ENCODE peak calls at places on chromosomes 5 and 9, in seven cellular contexts. One of them, this sample, is unnamed.

GRCh38 chr5:31413030-31413812 is 118.7 kb downstream of the DROSHA start:
- DNase-seq in NCI-H774: no peak
- DNase-seq in activated naive CD8-positive, alpha-beta T cell treated with anti-CD3 and anti-CD28 coated beads, Interleukin-2, amount 50 U/mL, for 24 hours: no peak
- DNase-seq in mesothelial cell of epicardium: no peak
- DNase-seq in cardiac septum: no peak
- DNase-seq in Right ventricle myocardium superior: peak
- DNase-seq in LoVo: no peak
- DNase-seq in this sample: no peak

GRCh38 chr5:66596791-66597757 is 881 bp downstream of the MAST4 start:
- DNase-seq in NCI-H774: no peak
- DNase-seq in activated naive CD8-positive, alpha-beta T cell treated with anti-CD3 and anti-CD28 coated beads, Interleukin-2, amount 50 U/mL, for 24 hours: peak
- DNase-seq in mesothelial cell of epicardium: peak
- DNase-seq in cardiac septum: peak
- DNase-seq in Right ventricle myocardium superior: peak
- DNase-seq in LoVo: no peak
- DNase-seq in this sample: peak

GRCh38 chr5:33649801-33650482 is 209.2 kb downstream of the TARS1 start:
- DNase-seq in NCI-H774: no peak
- DNase-seq in activated naive CD8-positive, alpha-beta T cell treated with anti-CD3 and anti-CD28 coated beads, Interleukin-2, amount 50 U/mL, for 24 hours: no peak
- DNase-seq in mesothelial cell of epicardium: no peak
- DNase-seq in cardiac septum: no peak
- DNase-seq in Right ventricle myocardium superior: no peak
- DNase-seq in LoVo: no peak
- DNase-seq in this sample: no peak

GRCh38 chr9:137045294-137046093 is 483 bp downstream of the NPDC1 start:
- DNase-seq in NCI-H774: peak
- DNase-seq in activated naive CD8-positive, alpha-beta T cell treated with anti-CD3 and anti-CD28 coated beads, Interleukin-2, amount 50 U/mL, for 24 hours: peak
- DNase-seq in mesothelial cell of epicardium: no peak
- DNase-seq in cardiac septum: no peak
- DNase-seq in Right ventricle myocardium superior: peak
- DNase-seq in LoVo: peak
- DNase-seq in this sample: no peak

GRCh38 chr9:125883548-125883947 is 136.4 kb downstream of the PBX3 start:
- DNase-seq in NCI-H774: no peak
- DNase-seq in activated naive CD8-positive, alpha-beta T cell treated with anti-CD3 and anti-CD28 coated beads, Interleukin-2, amount 50 U/mL, for 24 hours: no peak
- DNase-seq in mesothelial cell of epicardium: no peak
- DNase-seq in cardiac septum: no peak
- DNase-seq in Right ventricle myocardium superior: no peak
- DNase-seq in LoVo: no peak
- DNase-seq in this sample: no peak

GRCh38 chr9:132547976-132548730 is 34.3 kb upstream of the BARHL1 start:
- DNase-seq in NCI-H774: no peak
- DNase-seq in activated naive CD8-positive, alpha-beta T cell treated with anti-CD3 and anti-CD28 coated beads, Interleukin-2, amount 50 U/mL, for 24 hours: no peak
- DNase-seq in mesothelial cell of epicardium: no peak
- DNase-seq in cardiac septum: no peak
- DNase-seq in Right ventricle myocardium superior: no peak
- DNase-seq in LoVo: no peak
- DNase-seq in this sample: no peak

GRCh38 chr9:133609311-133610098 is at the start of gene FAM163B:
- DNase-seq in NCI-H774: peak
- DNase-seq in activated naive CD8-positive, alpha-beta T cell treated with anti-CD3 and anti-CD28 coated beads, Interleukin-2, amount 50 U/mL, for 24 hours: peak
- DNase-seq in mesothelial cell of epicardium: peak
- DNase-seq in cardiac septum: no peak
- DNase-seq in Right ventricle myocardium superior: no peak
- DNase-seq in LoVo: no peak
- DNase-seq in this sample: peak

GRCh38 chr5:79173626-79174025 is 62.0 kb downstream of the BHMT start:
- DNase-seq in NCI-H774: peak
- DNase-seq in activated naive CD8-positive, alpha-beta T cell treated with anti-CD3 and anti-CD28 coated beads, Interleukin-2, amount 50 U/mL, for 24 hours: no peak
- DNase-seq in mesothelial cell of epicardium: no peak
- DNase-seq in cardiac septum: no peak
- DNase-seq in Right ventricle myocardium superior: no peak
- DNase-seq in LoVo: peak
- DNase-seq in this sample: no peak

GRCh38 chr5:10323588-10324488 is 16.1 kb upstream of the CMBL start:
- DNase-seq in NCI-H774: peak
- DNase-seq in activated naive CD8-positive, alpha-beta T cell treated with anti-CD3 and anti-CD28 coated beads, Interleukin-2, amount 50 U/mL, for 24 hours: no peak
- DNase-seq in mesothelial cell of epicardium: no peak
- DNase-seq in cardiac septum: no peak
- DNase-seq in Right ventricle myocardium superior: no peak
- DNase-seq in LoVo: no peak
- DNase-seq in this sample: no peak

GRCh38 chr9:107587175-107587963 is 97.8 kb upstream of the KLF4 start:
- DNase-seq in NCI-H774: no peak
- DNase-seq in activated naive CD8-positive, alpha-beta T cell treated with anti-CD3 and anti-CD28 coated beads, Interleukin-2, amount 50 U/mL, for 24 hours: no peak
- DNase-seq in mesothelial cell of epicardium: no peak
- DNase-seq in cardiac septum: peak
- DNase-seq in Right ventricle myocardium superior: peak
- DNase-seq in LoVo: peak
- DNase-seq in this sample: no peak

GRCh38 chr5:74993743-74994142 is 58.6 kb downstream of the GCNT4 start:
- DNase-seq in NCI-H774: peak
- DNase-seq in activated naive CD8-positive, alpha-beta T cell treated with anti-CD3 and anti-CD28 coated beads, Interleukin-2, amount 50 U/mL, for 24 hours: no peak
- DNase-seq in mesothelial cell of epicardium: no peak
- DNase-seq in cardiac septum: no peak
- DNase-seq in Right ventricle myocardium superior: no peak
- DNase-seq in LoVo: no peak
- DNase-seq in this sample: no peak

GRCh38 chr9:86521322-86521721 is 167.1 kb upstream of the TUT7 start:
- DNase-seq in NCI-H774: no peak
- DNase-seq in activated naive CD8-positive, alpha-beta T cell treated with anti-CD3 and anti-CD28 coated beads, Interleukin-2, amount 50 U/mL, for 24 hours: no peak
- DNase-seq in mesothelial cell of epicardium: no peak
- DNase-seq in cardiac septum: no peak
- DNase-seq in Right ventricle myocardium superior: no peak
- DNase-seq in LoVo: no peak
- DNase-seq in this sample: no peak

GRCh38 chr5:14714706-14715105 is 50.2 kb downstream of the OTULIN start:
- DNase-seq in NCI-H774: no peak
- DNase-seq in activated naive CD8-positive, alpha-beta T cell treated with anti-CD3 and anti-CD28 coated beads, Interleukin-2, amount 50 U/mL, for 24 hours: no peak
- DNase-seq in mesothelial cell of epicardium: no peak
- DNase-seq in cardiac septum: no peak
- DNase-seq in Right ventricle myocardium superior: no peak
- DNase-seq in LoVo: peak
- DNase-seq in this sample: no peak

GRCh38 chr9:120942186-120943001 is 15.8 kb upstream of the TRAF1 start:
- DNase-seq in NCI-H774: no peak
- DNase-seq in activated naive CD8-positive, alpha-beta T cell treated with anti-CD3 and anti-CD28 coated beads, Interleukin-2, amount 50 U/mL, for 24 hours: no peak
- DNase-seq in mesothelial cell of epicardium: no peak
- DNase-seq in cardiac septum: no peak
- DNase-seq in Right ventricle myocardium superior: peak
- DNase-seq in LoVo: no peak
- DNase-seq in this sample: no peak

GRCh38 chr5:148991606-148992005 is 71.3 kb downstream of the SH3TC2 start:
- DNase-seq in NCI-H774: no peak
- DNase-seq in activated naive CD8-positive, alpha-beta T cell treated with anti-CD3 and anti-CD28 coated beads, Interleukin-2, amount 50 U/mL, for 24 hours: no peak
- DNase-seq in mesothelial cell of epicardium: no peak
- DNase-seq in cardiac septum: no peak
- DNase-seq in Right ventricle myocardium superior: no peak
- DNase-seq in LoVo: no peak
- DNase-seq in this sample: no peak

GRCh38 chr5:58046371-58046770 is 413.5 kb downstream of the PLK2 start:
- DNase-seq in NCI-H774: no peak
- DNase-seq in activated naive CD8-positive, alpha-beta T cell treated with anti-CD3 and anti-CD28 coated beads, Interleukin-2, amount 50 U/mL, for 24 hours: no peak
- DNase-seq in mesothelial cell of epicardium: no peak
- DNase-seq in cardiac septum: no peak
- DNase-seq in Right ventricle myocardium superior: no peak
- DNase-seq in LoVo: no peak
- DNase-seq in this sample: no peak

GRCh38 chr9:137381501-137382443 is 41.2 kb downstream of the EXD3 start:
- DNase-seq in NCI-H774: no peak
- DNase-seq in activated naive CD8-positive, alpha-beta T cell treated with anti-CD3 and anti-CD28 coated beads, Interleukin-2, amount 50 U/mL, for 24 hours: no peak
- DNase-seq in mesothelial cell of epicardium: no peak
- DNase-seq in cardiac septum: peak
- DNase-seq in Right ventricle myocardium superior: peak
- DNase-seq in LoVo: no peak
- DNase-seq in this sample: no peak

GRCh38 chr5:149271717-149272558 is at the start of gene AFAP1L1:
- DNase-seq in NCI-H774: peak
- DNase-seq in activated naive CD8-positive, alpha-beta T cell treated with anti-CD3 and anti-CD28 coated beads, Interleukin-2, amount 50 U/mL, for 24 hours: peak
- DNase-seq in mesothelial cell of epicardium: peak
- DNase-seq in cardiac septum: peak
- DNase-seq in Right ventricle myocardium superior: peak
- DNase-seq in LoVo: peak
- DNase-seq in this sample: peak

GRCh38 chr9:99621040-99621439 is 200.6 kb upstream of the NR4A3 start:
- DNase-seq in NCI-H774: no peak
- DNase-seq in activated naive CD8-positive, alpha-beta T cell treated with anti-CD3 and anti-CD28 coated beads, Interleukin-2, amount 50 U/mL, for 24 hours: no peak
- DNase-seq in mesothelial cell of epicardium: no peak
- DNase-seq in cardiac septum: no peak
- DNase-seq in Right ventricle myocardium superior: no peak
- DNase-seq in LoVo: no peak
- DNase-seq in this sample: no peak

GRCh38 chr9:137301086-137301947 is 754 bp downstream of the NRARP start:
- DNase-seq in NCI-H774: peak
- DNase-seq in activated naive CD8-positive, alpha-beta T cell treated with anti-CD3 and anti-CD28 coated beads, Interleukin-2, amount 50 U/mL, for 24 hours: no peak
- DNase-seq in mesothelial cell of epicardium: peak
- DNase-seq in cardiac septum: no peak
- DNase-seq in Right ventricle myocardium superior: peak
- DNase-seq in LoVo: peak
- DNase-seq in this sample: peak

GRCh38 chr5:173020643-173021042 is 35.5 kb upstream of the CREBRF start:
- DNase-seq in NCI-H774: no peak
- DNase-seq in activated naive CD8-positive, alpha-beta T cell treated with anti-CD3 and anti-CD28 coated beads, Interleukin-2, amount 50 U/mL, for 24 hours: no peak
- DNase-seq in mesothelial cell of epicardium: no peak
- DNase-seq in cardiac septum: no peak
- DNase-seq in Right ventricle myocardium superior: peak
- DNase-seq in LoVo: no peak
- DNase-seq in this sample: no peak

This sample was measured in stimulated activated naive CD8-positive, alpha-beta T cell treated with anti-CD3 and anti-CD28 coated beads, Interleukin-15, Interleukin-2, amounts not matched to agents 100 U/mL and 50 U/mL, for 24 hours.